ENCODE peak calls at places on chromosomes 4 and X, in seven cellular contexts. One of them, this sample, is unnamed.

GRCh38 chr4:6473264-6474052 is 1.0 kb upstream of the PPP2R2C start:
- DNase-seq in cardiac muscle cell: no peak
- DNase-seq in right lobe of liver: no peak
- DNase-seq in tibial nerve: no peak
- DNase-seq in fibroblast of mammary gland: no peak
- DNase-seq in lower lobe of right lung: no peak
- DNase-seq in fibroblast of pulmonary artery: no peak
- DNase-seq in this sample: no peak

GRCh38 chrX:63922221-63922620 is 137.2 kb upstream of the ARHGEF9 start:
- DNase-seq in cardiac muscle cell: no peak
- DNase-seq in right lobe of liver: no peak
- DNase-seq in tibial nerve: no peak
- DNase-seq in fibroblast of mammary gland: peak
- DNase-seq in lower lobe of right lung: no peak
- DNase-seq in fibroblast of pulmonary artery: peak
- DNase-seq in this sample: no peak

GRCh38 chrX:40975951-40976350 is 109.3 kb upstream of the USP9X start:
- DNase-seq in cardiac muscle cell: no peak
- DNase-seq in right lobe of liver: no peak
- DNase-seq in tibial nerve: no peak
- DNase-seq in fibroblast of mammary gland: no peak
- DNase-seq in lower lobe of right lung: no peak
- DNase-seq in fibroblast of pulmonary artery: no peak
- DNase-seq in this sample: peak

GRCh38 chrX:47484885-47485284 is 1.9 kb upstream of the ZNF41 start:
- DNase-seq in cardiac muscle cell: no peak
- DNase-seq in right lobe of liver: no peak
- DNase-seq in tibial nerve: no peak
- DNase-seq in fibroblast of mammary gland: no peak
- DNase-seq in lower lobe of right lung: no peak
- DNase-seq in fibroblast of pulmonary artery: no peak
- DNase-seq in this sample: no peak

GRCh38 chr4:8653326-8654000 is 60.9 kb downstream of the CPZ start:
- DNase-seq in cardiac muscle cell: no peak
- DNase-seq in right lobe of liver: no peak
- DNase-seq in tibial nerve: no peak
- DNase-seq in fibroblast of mammary gland: no peak
- DNase-seq in lower lobe of right lung: no peak
- DNase-seq in fibroblast of pulmonary artery: no peak
- DNase-seq in this sample: no peak

GRCh38 chrX:16836371-16836770 is 33.8 kb downstream of the RBBP7 start:
- DNase-seq in cardiac muscle cell: peak
- DNase-seq in right lobe of liver: no peak
- DNase-seq in tibial nerve: no peak
- DNase-seq in fibroblast of mammary gland: peak
- DNase-seq in lower lobe of right lung: peak
- DNase-seq in fibroblast of pulmonary artery: no peak
- DNase-seq in this sample: peak

GRCh38 chr4:105551968-105552746 is at the start of gene ARHGEF38:
- DNase-seq in cardiac muscle cell: no peak
- DNase-seq in right lobe of liver: no peak
- DNase-seq in tibial nerve: no peak
- DNase-seq in fibroblast of mammary gland: peak
- DNase-seq in lower lobe of right lung: peak
- DNase-seq in fibroblast of pulmonary artery: no peak
- DNase-seq in this sample: no peak

GRCh38 chr4:108398326-108398725 is 222.1 kb upstream of the RPL34 start:
- DNase-seq in cardiac muscle cell: no peak
- DNase-seq in right lobe of liver: no peak
- DNase-seq in tibial nerve: no peak
- DNase-seq in fibroblast of mammary gland: no peak
- DNase-seq in lower lobe of right lung: no peak
- DNase-seq in fibroblast of pulmonary artery: no peak
- DNase-seq in this sample: no peak

GRCh38 chrX:13764765-13765164 is 30.2 kb downstream of the OFD1 start:
- DNase-seq in cardiac muscle cell: peak
- DNase-seq in right lobe of liver: no peak
- DNase-seq in tibial nerve: no peak
- DNase-seq in fibroblast of mammary gland: peak
- DNase-seq in lower lobe of right lung: no peak
- DNase-seq in fibroblast of pulmonary artery: peak
- DNase-seq in this sample: no peak

GRCh38 chrX:79065696-79066095 is 78.8 kb upstream of the GPR174 start:
- DNase-seq in cardiac muscle cell: no peak
- DNase-seq in right lobe of liver: no peak
- DNase-seq in tibial nerve: no peak
- DNase-seq in fibroblast of mammary gland: no peak
- DNase-seq in lower lobe of right lung: no peak
- DNase-seq in fibroblast of pulmonary artery: no peak
- DNase-seq in this sample: no peak

GRCh38 chr4:88003261-88003660 is 4.2 kb upstream of the PKD2 start:
- DNase-seq in cardiac muscle cell: no peak
- DNase-seq in right lobe of liver: no peak
- DNase-seq in tibial nerve: no peak
- DNase-seq in fibroblast of mammary gland: no peak
- DNase-seq in lower lobe of right lung: no peak
- DNase-seq in fibroblast of pulmonary artery: no peak
- DNase-seq in this sample: no peak

GRCh38 chrX:97705936-97706335 is 822.2 kb downstream of the RPA4 start:
- DNase-seq in cardiac muscle cell: no peak
- DNase-seq in right lobe of liver: no peak
- DNase-seq in tibial nerve: no peak
- DNase-seq in fibroblast of mammary gland: no peak
- DNase-seq in lower lobe of right lung: no peak
- DNase-seq in fibroblast of pulmonary artery: no peak
- DNase-seq in this sample: no peak

GRCh38 chrX:56800801-56801200 is 71.8 kb downstream of the NBDY start:
- DNase-seq in cardiac muscle cell: no peak
- DNase-seq in right lobe of liver: no peak
- DNase-seq in tibial nerve: no peak
- DNase-seq in fibroblast of mammary gland: no peak
- DNase-seq in lower lobe of right lung: no peak
- DNase-seq in fibroblast of pulmonary artery: peak
- DNase-seq in this sample: no peak

GRCh38 chr4:53192496-53192895 is 173.4 kb downstream of the SCFD2 start:
- DNase-seq in cardiac muscle cell: no peak
- DNase-seq in right lobe of liver: no peak
- DNase-seq in tibial nerve: no peak
- DNase-seq in fibroblast of mammary gland: no peak
- DNase-seq in lower lobe of right lung: no peak
- DNase-seq in fibroblast of pulmonary artery: no peak
- DNase-seq in this sample: no peak

GRCh38 chrX:111568356-111568755 is 56.9 kb downstream of the SERTM2 start:
- DNase-seq in cardiac muscle cell: peak
- DNase-seq in right lobe of liver: peak
- DNase-seq in tibial nerve: no peak
- DNase-seq in fibroblast of mammary gland: peak
- DNase-seq in lower lobe of right lung: no peak
- DNase-seq in fibroblast of pulmonary artery: peak
- DNase-seq in this sample: peak

GRCh38 chrX:31333181-31333831 is 261.5 kb upstream of the FTHL17 start:
- DNase-seq in cardiac muscle cell: no peak
- DNase-seq in right lobe of liver: no peak
- DNase-seq in tibial nerve: no peak
- DNase-seq in fibroblast of mammary gland: peak
- DNase-seq in lower lobe of right lung: no peak
- DNase-seq in fibroblast of pulmonary artery: peak
- DNase-seq in this sample: peak

DNA sequence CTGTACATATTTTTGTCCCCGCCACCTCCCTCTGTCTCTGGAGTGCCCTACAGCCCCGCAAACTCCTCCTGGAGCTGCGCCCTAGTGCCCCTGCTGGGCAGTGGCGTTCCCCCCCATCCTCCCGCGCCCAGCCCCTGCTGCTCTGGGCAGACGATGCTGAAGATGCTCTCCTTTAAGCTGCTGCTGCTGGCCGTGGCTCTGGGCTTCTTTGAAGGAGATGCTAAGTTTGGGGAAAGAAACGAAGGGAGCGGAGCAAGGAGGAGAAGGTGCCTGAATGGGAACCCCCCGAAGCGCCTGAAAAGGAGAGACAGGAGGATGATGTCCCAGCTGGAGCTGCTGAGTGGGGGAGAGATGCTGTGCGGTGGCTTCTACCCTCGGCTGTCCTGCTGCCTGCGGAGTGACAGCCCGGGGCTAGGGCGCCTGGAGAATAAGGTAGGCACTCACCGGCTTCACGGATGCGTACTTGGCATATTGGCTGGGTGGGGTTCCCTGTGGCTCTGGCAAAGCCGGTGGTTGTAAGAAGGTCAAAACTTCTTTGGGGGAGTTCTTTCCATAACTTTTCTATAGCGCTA is 653 bp downstream of the HHIP start:
- DNase-seq in cardiac muscle cell: peak
- DNase-seq in right lobe of liver: no peak
- DNase-seq in tibial nerve: no peak
- DNase-seq in fibroblast of mammary gland: no peak
- DNase-seq in lower lobe of right lung: no peak
- DNase-seq in fibroblast of pulmonary artery: peak
- DNase-seq in this sample: peak
- TF ChIP-seq CTCF in cardiac muscle cell: peak
- TF ChIP-seq CTCF in right lobe of liver: no peak
- TF ChIP-seq CTCF in tibial nerve: no peak
- TF ChIP-seq CTCF in fibroblast of mammary gland: peak
- TF ChIP-seq CTCF in lower lobe of right lung: no peak
- TF ChIP-seq CTCF in fibroblast of pulmonary artery: peak
- TF ChIP-seq CTCF in this sample: peak

DNA sequence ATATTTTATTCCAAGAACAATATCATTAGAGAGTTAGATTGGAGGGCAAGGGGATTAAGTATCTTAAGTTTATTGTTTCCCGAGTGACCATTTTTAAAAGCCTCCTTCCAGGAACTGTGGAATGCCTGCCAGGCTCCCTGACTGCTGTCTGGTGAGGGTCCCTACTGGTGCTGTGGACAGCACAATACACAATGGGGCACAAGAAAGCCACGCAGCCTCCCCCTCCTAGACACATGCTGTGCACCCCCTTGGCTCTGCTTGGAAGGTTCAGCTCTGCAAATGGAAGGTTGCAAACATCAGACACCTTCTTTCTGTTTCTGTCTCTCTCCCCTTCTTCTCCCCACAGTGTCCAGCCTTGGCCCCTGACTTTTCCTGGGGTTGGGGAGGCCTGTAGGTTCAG is 153.2 kb downstream of the SHROOM3 start:
- DNase-seq in cardiac muscle cell: no peak
- DNase-seq in right lobe of liver: no peak
- DNase-seq in tibial nerve: no peak
- DNase-seq in fibroblast of mammary gland: no peak
- DNase-seq in lower lobe of right lung: no peak
- DNase-seq in fibroblast of pulmonary artery: no peak
- DNase-seq in this sample: no peak
- H3K4me3 ChIP-seq in cardiac muscle cell: no peak
- H3K4me3 ChIP-seq in right lobe of liver: no peak
- H3K4me3 ChIP-seq in tibial nerve: no peak
- H3K4me3 ChIP-seq in fibroblast of mammary gland: no peak
- H3K4me3 ChIP-seq in lower lobe of right lung: peak
- H3K4me3 ChIP-seq in fibroblast of pulmonary artery: no peak
- H3K4me3 ChIP-seq in this sample: no peak

DNA sequence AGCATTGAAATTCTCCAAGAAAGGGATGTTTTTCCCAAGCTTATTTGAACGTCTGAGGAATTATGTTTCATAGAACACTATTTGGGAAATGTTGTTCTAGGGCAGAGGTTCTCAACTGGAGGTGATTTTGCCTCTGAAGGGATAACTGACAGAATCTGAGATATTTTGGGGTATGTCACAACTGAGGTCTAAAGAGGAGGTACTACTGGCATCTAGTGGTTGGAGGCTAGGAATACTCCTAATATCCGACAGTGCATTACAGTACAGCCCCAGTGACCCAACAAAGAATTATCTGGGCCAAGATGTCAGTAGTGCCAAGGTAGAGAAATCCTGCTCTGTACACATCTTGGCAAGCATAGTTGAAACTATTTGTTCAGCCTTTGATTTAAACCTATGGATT is 6.4 kb downstream of the HSPA4L start:
- DNase-seq in cardiac muscle cell: no peak
- DNase-seq in right lobe of liver: no peak
- DNase-seq in tibial nerve: no peak
- DNase-seq in fibroblast of mammary gland: peak
- DNase-seq in lower lobe of right lung: no peak
- DNase-seq in fibroblast of pulmonary artery: peak
- DNase-seq in this sample: no peak
- TF ChIP-seq CTCF in cardiac muscle cell: no peak
- TF ChIP-seq CTCF in right lobe of liver: no peak
- TF ChIP-seq CTCF in tibial nerve: no peak
- TF ChIP-seq CTCF in fibroblast of mammary gland: peak
- TF ChIP-seq CTCF in lower lobe of right lung: peak
- TF ChIP-seq CTCF in fibroblast of pulmonary artery: peak
- TF ChIP-seq CTCF in this sample: peak

GRCh38 chrX:75273483-75273882 is 402 bp upstream of the UPRT start:
- DNase-seq in cardiac muscle cell: no peak
- DNase-seq in right lobe of liver: no peak
- DNase-seq in tibial nerve: peak
- DNase-seq in fibroblast of mammary gland: no peak
- DNase-seq in lower lobe of right lung: no peak
- DNase-seq in fibroblast of pulmonary artery: peak
- DNase-seq in this sample: peak
- H3K4me3 ChIP-seq in cardiac muscle cell: peak
- H3K4me3 ChIP-seq in right lobe of liver: peak
- H3K4me3 ChIP-seq in tibial nerve: peak
- H3K4me3 ChIP-seq in fibroblast of mammary gland: peak
- H3K4me3 ChIP-seq in lower lobe of right lung: peak
- H3K4me3 ChIP-seq in fibroblast of pulmonary artery: peak
- H3K4me3 ChIP-seq in this sample: peak

GRCh38 chrX:20523626-20524312 is 257.1 kb upstream of the RPS6KA3 start:
- DNase-seq in cardiac muscle cell: no peak
- DNase-seq in right lobe of liver: no peak
- DNase-seq in tibial nerve: no peak
- DNase-seq in fibroblast of mammary gland: no peak
- DNase-seq in lower lobe of right lung: no peak
- DNase-seq in fibroblast of pulmonary artery: no peak
- DNase-seq in this sample: no peak

GRCh38 chrX:20519077-20519617 is 252.4 kb upstream of the RPS6KA3 start:
- DNase-seq in cardiac muscle cell: no peak
- DNase-seq in right lobe of liver: no peak
- DNase-seq in tibial nerve: no peak
- DNase-seq in fibroblast of mammary gland: no peak
- DNase-seq in lower lobe of right lung: no peak
- DNase-seq in fibroblast of pulmonary artery: no peak
- DNase-seq in this sample: no peak

GRCh38 chrX:20521245-20521644 is 254.5 kb upstream of the RPS6KA3 start:
- DNase-seq in cardiac muscle cell: no peak
- DNase-seq in right lobe of liver: no peak
- DNase-seq in tibial nerve: no peak
- DNase-seq in fibroblast of mammary gland: peak
- DNase-seq in lower lobe of right lung: no peak
- DNase-seq in fibroblast of pulmonary artery: peak
- DNase-seq in this sample: peak

GRCh38 chrX:20519826-20520225 is 253.1 kb upstream of the RPS6KA3 start:
- DNase-seq in cardiac muscle cell: no peak
- DNase-seq in right lobe of liver: no peak
- DNase-seq in tibial nerve: no peak
- DNase-seq in fibroblast of mammary gland: no peak
- DNase-seq in lower lobe of right lung: no peak
- DNase-seq in fibroblast of pulmonary artery: peak
- DNase-seq in this sample: no peak

GRCh38 chrX:20522420-20522819 is 255.7 kb upstream of the RPS6KA3 start:
- DNase-seq in cardiac muscle cell: no peak
- DNase-seq in right lobe of liver: no peak
- DNase-seq in tibial nerve: no peak
- DNase-seq in fibroblast of mammary gland: no peak
- DNase-seq in lower lobe of right lung: no peak
- DNase-seq in fibroblast of pulmonary artery: no peak
- DNase-seq in this sample: no peak
- TF ChIP-seq CTCF in cardiac muscle cell: no peak
- TF ChIP-seq CTCF in right lobe of liver: no peak
- TF ChIP-seq CTCF in tibial nerve: no peak
- TF ChIP-seq CTCF in fibroblast of mammary gland: no peak
- TF ChIP-seq CTCF in lower lobe of right lung: no peak
- TF ChIP-seq CTCF in fibroblast of pulmonary artery: no peak
- TF ChIP-seq CTCF in this sample: no peak

This sample was measured in cardiac fibroblast.